ENCODE peak calls at places on chromosomes 11 and 22, in four cellular contexts. D is T-helper 17 cell; W is T-cell; I is CD4-positive, alpha-beta T cell. B is an unnamed sample.

GRCh38 chr11:71342951-71343827 is 90.8 kb upstream of the SHANK2 start:
- DNase-seq in D (no peak), W (no peak), I (no peak), B (peak)

GRCh38 chr22:23533328-23533762 is 46.7 kb downstream of the IGLL1 start:
- DNase-seq in D (peak), W (peak), I (peak), B (no peak)

GRCh38 chr11:911031-911889 is 650 bp upstream of the CHID1 start:
- DNase-seq in D (peak), W (peak), I (peak), B (no peak)

GRCh38 chr11:10749476-10749875 is 1.6 kb upstream of the CTR9 start:
- DNase-seq in D (no peak), W (no peak), I (no peak), B (no peak)

GRCh38 chr22:43642319-43642718 is 169.8 kb downstream of the EFCAB6 start:
- DNase-seq in D (no peak), W (no peak), I (no peak), B (no peak)

GRCh38 chr11:84969103-84969502 is 658.0 kb downstream of the DLG2 start:
- DNase-seq in D (no peak), W (no peak), I (no peak), B (no peak)

GRCh38 chr11:104572279-104572678 is 326.0 kb downstream of the CASP12 start:
- DNase-seq in D (no peak), W (no peak), I (no peak), B (no peak)

GRCh38 chr11:47415949-47416472 is 7.6 kb downstream of the SLC39A13 start:
- DNase-seq in D (no peak), W (no peak), I (no peak), B (peak)

GRCh38 chr11:10674991-10675440 is 18.5 kb downstream of the IRAG1 start:
- DNase-seq in D (no peak), W (no peak), I (no peak), B (peak)

GRCh38 chr11:77215106-77215505 is 86.4 kb downstream of the GDPD4 start:
- DNase-seq in D (no peak), W (no peak), I (no peak), B (no peak)

GRCh38 chr22:30284172-30284571 is 5.1 kb downstream of the CASTOR1 start:
- DNase-seq in D (no peak), W (no peak), I (no peak), B (no peak)

GRCh38 chr22:37526376-37526775 is 7.2 kb upstream of the CARD10 start:
- DNase-seq in D (no peak), W (no peak), I (no peak), B (no peak)

GRCh38 chr11:103681855-103682254 is 354.6 kb upstream of the DDI1 start:
- DNase-seq in D (no peak), W (no peak), I (no peak), B (no peak)

GRCh38 chr11:9180784-9181183 is 84.4 kb downstream of the DENND5A start:
- DNase-seq in D (no peak), W (no peak), I (no peak), B (no peak)

GRCh38 chr11:64157987-64158386 is 7.9 kb downstream of the MACROD1 start:
- DNase-seq in D (no peak), W (no peak), I (no peak), B (no peak)

GRCh38 chr11:115462004-115462541 is 42.1 kb downstream of the CADM1 start:
- DNase-seq in D (no peak), W (no peak), I (no peak), B (no peak)

GRCh38 chr22:44526431-44527115 is 28.5 kb upstream of the RTL6 start:
- DNase-seq in D (no peak), W (no peak), I (no peak), B (no peak)

B was measured in natural killer cell treated with Interleukin-12 subunit alpha and Interleukin-12 subunit beta and Interleukin-15 and Interleukin-18, amount 100 ng/mL, for 72 hours.